ENCODE peak calls at places on chromosomes 4 and X, in nine cellular contexts. O is fibroblast of lung; G is T follicular helper cell; I is activated CD4-positive, CD25-positive, alpha-beta regulatory T cell; C is A549; Z is KG1; A is HFF-Myc; R is AG08395; K is WERI-Rb-1. E is an unnamed sample.
A peak's percentile ranks its signal among the peaks of the same experiment; 100 is the strongest.

GRCh38 chr4:173334891-173335754 is 965 bp upstream of the HMGB2 start:
- DNase-seq in O (peak; percentile 79), G (no peak), I (no peak), C (peak; percentile 87), Z (peak; percentile 16), A (peak; percentile 79), R (peak; percentile 87), K (peak; percentile 95), E (peak; percentile 86)

GRCh38 chr4:150209140-150209829 is 131.0 kb downstream of the DCLK2 start:
- DNase-seq in O (peak; percentile 62), G (no peak), I (no peak), C (peak; percentile 69), Z (no peak), A (peak; percentile 37), R (peak; percentile 52), K (peak; percentile 92), E (peak; percentile 85)

GRCh38 chr4:5050520-5050955 is 742 bp upstream of the STK32B start:
- DNase-seq in O (peak; percentile 74), G (no peak), I (no peak), C (peak; percentile 83), Z (peak; percentile 45), A (no peak), R (peak; percentile 91), K (peak; percentile 86), E (peak; percentile 82)

GRCh38 chrX:10526442-10526841 is 93.9 kb downstream of the MID1 start:
- DNase-seq in O (peak; percentile 48), G (no peak), I (no peak), C (no peak), Z (no peak), A (no peak), R (no peak), K (no peak), E (no peak)

GRCh38 chr4:85669204-85669603 is 194.3 kb downstream of the ARHGAP24 start:
- DNase-seq in O (no peak), G (no peak), I (no peak), C (no peak), Z (no peak), A (no peak), R (no peak), K (no peak), E (no peak)

GRCh38 chr4:107939307-107939706 is 8.0 kb downstream of the CYP2U1 start:
- DNase-seq in O (peak; percentile 56), G (no peak), I (no peak), C (no peak), Z (no peak), A (no peak), R (peak; percentile 45), K (no peak), E (no peak)

GRCh38 chr4:176548571-176548970 is 228.8 kb downstream of the SPCS3 start:
- DNase-seq in O (peak; percentile 85), G (no peak), I (no peak), C (peak; percentile 50), Z (no peak), A (no peak), R (peak; percentile 46), K (peak; percentile 33), E (no peak)

GRCh38 chr4:173088144-173088543 is 80.5 kb upstream of the GALNT7 start:
- DNase-seq in O (no peak), G (no peak), I (no peak), C (no peak), Z (no peak), A (no peak), R (no peak), K (no peak), E (no peak)

GRCh38 chr4:121785479-121785878 is 15.6 kb upstream of the EXOSC9 start:
- DNase-seq in O (peak; percentile 55), G (no peak), I (no peak), C (no peak), Z (no peak), A (no peak), R (peak; percentile 41), K (no peak), E (no peak)

GRCh38 chr4:47746122-47746521 is 91.7 kb downstream of the CORIN start:
- DNase-seq in O (no peak), G (no peak), I (no peak), C (no peak), Z (no peak), A (no peak), R (no peak), K (no peak), E (no peak)

GRCh38 chr4:185238750-185239149 is 29.4 kb downstream of the SNX25 start:
- DNase-seq in O (peak; percentile 39), G (no peak), I (no peak), C (no peak), Z (no peak), A (no peak), R (no peak), K (no peak), E (no peak)

GRCh38 chrX:107711521-107712041 is 64.0 kb downstream of the TSC22D3 start:
- DNase-seq in O (no peak), G (no peak), I (no peak), C (no peak), Z (no peak), A (no peak), R (no peak), K (no peak), E (no peak)

GRCh38 chrX:108439961-108440696 is 491 bp downstream of the COL4A5 start:
- DNase-seq in O (peak; percentile 49), G (no peak), I (no peak), C (no peak), Z (no peak), A (no peak), R (peak; percentile 7), K (no peak), E (no peak)

GRCh38 chr4:139576219-139576618 is 20.2 kb upstream of the SETD7 start:
- DNase-seq in O (peak; percentile 84), G (no peak), I (no peak), C (no peak), Z (no peak), A (no peak), R (no peak), K (no peak), E (no peak)

GRCh38 chr4:155353923-155354540 is 22.7 kb downstream of the MAP9 start:
- DNase-seq in O (peak; percentile 37), G (no peak), I (no peak), C (peak; percentile 59), Z (no peak), A (no peak), R (peak; percentile 31), K (peak; percentile 81), E (peak; percentile 85)

GRCh38 chr4:41944089-41944488 is 8.9 kb downstream of the TMEM33 start:
- DNase-seq in O (no peak), G (no peak), I (no peak), C (no peak), Z (no peak), A (no peak), R (no peak), K (no peak), E (no peak)

GRCh38 chrX:105263171-105263570 is 42.7 kb upstream of the TEX13A start:
- DNase-seq in O (peak; percentile 2), G (no peak), I (no peak), C (no peak), Z (no peak), A (no peak), R (no peak), K (no peak), E (no peak)

GRCh38 chr4:25792200-25792791 is 70.5 kb downstream of the SEL1L3 start:
- DNase-seq in O (peak; percentile 10), G (no peak), I (no peak), C (peak; percentile 53), Z (no peak), A (no peak), R (no peak), K (peak; percentile 68), E (peak; percentile 68)

GRCh38 chrX:18490816-18491215 is 65.4 kb downstream of the CDKL5 start:
- DNase-seq in O (no peak), G (no peak), I (no peak), C (no peak), Z (no peak), A (no peak), R (no peak), K (no peak), E (no peak)

GRCh38 chr4:687975-688694 is 816 bp downstream of the SLC49A3 start:
- DNase-seq in O (no peak), G (no peak), I (no peak), C (no peak), Z (no peak), A (no peak), R (no peak), K (no peak), E (no peak)

GRCh38 chr4:26235500-26235899 is 85.3 kb upstream of the RBPJ start:
- DNase-seq in O (peak; percentile 47), G (no peak), I (no peak), C (no peak), Z (no peak), A (no peak), R (peak; percentile 73), K (peak; percentile 58), E (no peak)

GRCh38 chr4:151198748-151199147 is 78.2 kb upstream of the PRSS48 start:
- DNase-seq in O (no peak), G (no peak), I (no peak), C (no peak), Z (no peak), A (no peak), R (no peak), K (no peak), E (no peak)

GRCh38 chrX:38850807-38851533 is 49.7 kb downstream of the MID1IP1 start:
- DNase-seq in O (no peak), G (no peak), I (no peak), C (no peak), Z (no peak), A (no peak), R (no peak), K (no peak), E (no peak)

GRCh38 chrX:100413231-100413630 is 3.2 kb upstream of the PCDH19 start:
- DNase-seq in O (peak; percentile 32), G (no peak), I (no peak), C (peak; percentile 59), Z (peak; percentile 7), A (peak; percentile 5), R (peak; percentile 70), K (peak; percentile 25), E (peak; percentile 43)

GRCh38 chr4:14345356-14345775 is 656.9 kb upstream of the CPEB2 start:
- DNase-seq in O (peak; percentile 59), G (no peak), I (no peak), C (no peak), Z (no peak), A (no peak), R (peak; percentile 23), K (no peak), E (no peak)

GRCh38 chr4:5205981-5206380 is 154.7 kb downstream of the STK32B start:
- DNase-seq in O (peak; percentile 22), G (no peak), I (no peak), C (no peak), Z (no peak), A (no peak), R (no peak), K (no peak), E (no peak)

GRCh38 chrX:83108278-83108677 is 399.8 kb upstream of the POU3F4 start:
- DNase-seq in O (no peak), G (no peak), I (no peak), C (no peak), Z (no peak), A (no peak), R (no peak), K (no peak), E (no peak)

GRCh38 chr4:57037982-57038604 is 59.4 kb downstream of the POLR2B start:
- DNase-seq in O (no peak), G (no peak), I (no peak), C (peak; percentile 56), Z (no peak), A (no peak), R (peak; percentile 22), K (peak; percentile 65), E (peak; percentile 84)

GRCh38 chr4:134708026-134708425 is 506.4 kb upstream of the PABPC4L start:
- DNase-seq in O (no peak), G (no peak), I (no peak), C (no peak), Z (no peak), A (no peak), R (no peak), K (no peak), E (no peak)

GRCh38 chrX:31658360-31658759 is 586.5 kb upstream of the FTHL17 start:
- DNase-seq in O (peak; percentile 30), G (no peak), I (no peak), C (peak; percentile 2), Z (no peak), A (no peak), R (peak; percentile 17), K (no peak), E (no peak)

GRCh38 chr4:113300384-113301011 is 251.0 kb downstream of the ANK2 start:
- DNase-seq in O (peak; percentile 94), G (no peak), I (no peak), C (peak; percentile 47), Z (no peak), A (no peak), R (peak; percentile 78), K (no peak), E (no peak)